ENCODE peak calls at places on chromosomes 12 and 14, in five cellular contexts. One of them, this sample, is unnamed.

GRCh38 chr12:105013892-105014291 is 27.8 kb downstream of the NOPCHAP1 start:
- DNase-seq in GM12892: no peak
- DNase-seq in GM23248: peak
- DNase-seq in GM23338: no peak
- DNase-seq in left colon: no peak
- DNase-seq in this sample: no peak

GRCh38 chr12:31326689-31327659 is 1.0 kb upstream of the SINHCAF start:
- DNase-seq in left colon: no peak
- DNase-seq in GM23248: peak
- DNase-seq in GM12892: no peak
- DNase-seq in GM23338: no peak
- DNase-seq in this sample: no peak

GRCh38 chr12:12212769-12213168 is 54.1 kb downstream of the LRP6 start:
- DNase-seq in GM23248: no peak
- DNase-seq in GM23338: no peak
- DNase-seq in GM12892: no peak
- DNase-seq in left colon: no peak
- DNase-seq in this sample: no peak

GRCh38 chr12:42779186-42779859 is 189.8 kb upstream of the PRICKLE1 start:
- DNase-seq in GM23338: no peak
- DNase-seq in GM23248: peak
- DNase-seq in GM12892: no peak
- DNase-seq in left colon: no peak
- DNase-seq in this sample: no peak

GRCh38 chr12:5948696-5949095 is 3.6 kb upstream of the ANO2 start:
- DNase-seq in GM23338: no peak
- DNase-seq in GM23248: no peak
- DNase-seq in GM12892: no peak
- DNase-seq in left colon: no peak
- DNase-seq in this sample: no peak

GRCh38 chr12:47870175-47870781 is 34.5 kb downstream of the VDR start:
- DNase-seq in GM12892: no peak
- DNase-seq in GM23248: peak
- DNase-seq in GM23338: peak
- DNase-seq in left colon: no peak
- DNase-seq in this sample: no peak

GRCh38 chr14:73789996-73790581 is 61.5 kb upstream of the PTGR2 start:
- DNase-seq in GM23248: peak
- DNase-seq in left colon: peak
- DNase-seq in GM12892: no peak
- DNase-seq in GM23338: no peak
- DNase-seq in this sample: no peak

GRCh38 chr12:124919646-124920352 is 5.3 kb upstream of the UBC start:
- DNase-seq in GM23338: no peak
- DNase-seq in GM23248: peak
- DNase-seq in GM12892: no peak
- DNase-seq in left colon: peak
- DNase-seq in this sample: no peak

GRCh38 chr12:75635606-75636444 is 124.4 kb upstream of the KRR1 start:
- DNase-seq in GM23338: no peak
- DNase-seq in GM12892: no peak
- DNase-seq in GM23248: peak
- DNase-seq in left colon: no peak
- DNase-seq in this sample: no peak